ENCODE peak calls at places on chromosomes 13 and 19, in ten cellular contexts. One of them, this sample, is unnamed.

GRCh38 chr13:47135800-47136658 is 239.2 kb upstream of the HTR2A start:
- DNase-seq in AG04450: no peak
- DNase-seq in tibial artery: no peak
- DNase-seq in body of pancreas: peak
- DNase-seq in kidney: no peak
- DNase-seq in esophagus squamous epithelium: no peak
- DNase-seq in hepatocyte: no peak
- DNase-seq in breast epithelium: no peak
- DNase-seq in pancreas: peak
- DNase-seq in adrenal gland: no peak
- DNase-seq in this sample: no peak

GRCh38 chr13:102003848-102004570 is 397.8 kb downstream of the FGF14 start:
- DNase-seq in AG04450: no peak
- DNase-seq in tibial artery: no peak
- DNase-seq in body of pancreas: no peak
- DNase-seq in kidney: no peak
- DNase-seq in esophagus squamous epithelium: no peak
- DNase-seq in hepatocyte: no peak
- DNase-seq in breast epithelium: no peak
- DNase-seq in pancreas: no peak
- DNase-seq in adrenal gland: no peak
- DNase-seq in this sample: no peak

GRCh38 chr13:52127378-52127777 is 1.5 kb downstream of the NEK5 start:
- DNase-seq in AG04450: no peak
- DNase-seq in tibial artery: no peak
- DNase-seq in body of pancreas: no peak
- DNase-seq in kidney: no peak
- DNase-seq in esophagus squamous epithelium: no peak
- DNase-seq in hepatocyte: peak
- DNase-seq in breast epithelium: no peak
- DNase-seq in pancreas: no peak
- DNase-seq in adrenal gland: no peak
- DNase-seq in this sample: no peak

GRCh38 chr19:17469371-17470203 is 737 bp upstream of the SLC27A1 start:
- DNase-seq in AG04450: peak
- DNase-seq in tibial artery: peak
- DNase-seq in body of pancreas: peak
- DNase-seq in kidney: peak
- DNase-seq in esophagus squamous epithelium: peak
- DNase-seq in hepatocyte: peak
- DNase-seq in breast epithelium: peak
- DNase-seq in pancreas: peak
- DNase-seq in adrenal gland: peak
- DNase-seq in this sample: peak

GRCh38 chr19:17829855-17830566 is 8.7 kb upstream of the INSL3 start:
- DNase-seq in AG04450: no peak
- DNase-seq in tibial artery: no peak
- DNase-seq in body of pancreas: peak
- DNase-seq in kidney: peak
- DNase-seq in esophagus squamous epithelium: no peak
- DNase-seq in hepatocyte: peak
- DNase-seq in breast epithelium: no peak
- DNase-seq in pancreas: peak
- DNase-seq in adrenal gland: no peak
- DNase-seq in this sample: no peak

GRCh38 chr19:3365447-3366103 is 808 bp upstream of the NFIC start:
- DNase-seq in AG04450: no peak
- DNase-seq in tibial artery: peak
- DNase-seq in body of pancreas: peak
- DNase-seq in kidney: peak
- DNase-seq in esophagus squamous epithelium: no peak
- DNase-seq in hepatocyte: no peak
- DNase-seq in breast epithelium: peak
- DNase-seq in pancreas: peak
- DNase-seq in adrenal gland: peak
- DNase-seq in this sample: peak

GRCh38 chr19:21468791-21469190 is 36.6 kb upstream of the ZNF429 start:
- DNase-seq in AG04450: no peak
- DNase-seq in tibial artery: no peak
- DNase-seq in body of pancreas: no peak
- DNase-seq in kidney: no peak
- DNase-seq in esophagus squamous epithelium: no peak
- DNase-seq in hepatocyte: no peak
- DNase-seq in breast epithelium: no peak
- DNase-seq in pancreas: no peak
- DNase-seq in adrenal gland: no peak
- DNase-seq in this sample: no peak

GRCh38 chr19:17766543-17767131 is 15.4 kb downstream of the FCHO1 start:
- DNase-seq in AG04450: peak
- DNase-seq in tibial artery: peak
- DNase-seq in body of pancreas: peak
- DNase-seq in kidney: peak
- DNase-seq in esophagus squamous epithelium: no peak
- DNase-seq in hepatocyte: peak
- DNase-seq in breast epithelium: peak
- DNase-seq in pancreas: peak
- DNase-seq in adrenal gland: peak
- DNase-seq in this sample: no peak

GRCh38 chr19:10269333-10270179 is 1.4 kb upstream of the ICAM1 start:
- DNase-seq in AG04450: no peak
- DNase-seq in tibial artery: peak
- DNase-seq in body of pancreas: peak
- DNase-seq in kidney: peak
- DNase-seq in esophagus squamous epithelium: peak
- DNase-seq in hepatocyte: peak
- DNase-seq in breast epithelium: peak
- DNase-seq in pancreas: peak
- DNase-seq in adrenal gland: peak
- DNase-seq in this sample: peak

GRCh38 chr13:36753176-36753575 is 65.8 kb upstream of the RFXAP start:
- DNase-seq in AG04450: no peak
- DNase-seq in tibial artery: no peak
- DNase-seq in body of pancreas: no peak
- DNase-seq in kidney: no peak
- DNase-seq in esophagus squamous epithelium: no peak
- DNase-seq in hepatocyte: no peak
- DNase-seq in breast epithelium: no peak
- DNase-seq in pancreas: no peak
- DNase-seq in adrenal gland: no peak
- DNase-seq in this sample: no peak

GRCh38 chr13:98571955-98572662 is 4.8 kb downstream of the STK24 start:
- DNase-seq in AG04450: no peak
- DNase-seq in tibial artery: no peak
- DNase-seq in body of pancreas: no peak
- DNase-seq in kidney: no peak
- DNase-seq in esophagus squamous epithelium: no peak
- DNase-seq in hepatocyte: peak
- DNase-seq in breast epithelium: no peak
- DNase-seq in pancreas: no peak
- DNase-seq in adrenal gland: no peak
- DNase-seq in this sample: no peak

GRCh38 chr19:23986623-23987022 is 71.9 kb downstream of the ZNF726 start:
- DNase-seq in AG04450: no peak
- DNase-seq in tibial artery: no peak
- DNase-seq in body of pancreas: no peak
- DNase-seq in kidney: no peak
- DNase-seq in esophagus squamous epithelium: no peak
- DNase-seq in hepatocyte: no peak
- DNase-seq in breast epithelium: no peak
- DNase-seq in pancreas: no peak
- DNase-seq in adrenal gland: no peak
- DNase-seq in this sample: no peak
- H3K27ac ChIP-seq in AG04450: no peak
- H3K27ac ChIP-seq in tibial artery: no peak
- H3K27ac ChIP-seq in body of pancreas: no peak
- H3K27ac ChIP-seq in kidney: no peak
- H3K27ac ChIP-seq in esophagus squamous epithelium: no peak
- H3K27ac ChIP-seq in hepatocyte: no peak
- H3K27ac ChIP-seq in breast epithelium: no peak
- H3K27ac ChIP-seq in pancreas: no peak
- H3K27ac ChIP-seq in adrenal gland: no peak
- H3K27ac ChIP-seq in this sample: no peak

GRCh38 chr19:35347930-35348298 is 212 bp downstream of the FFAR1 start:
- DNase-seq in AG04450: no peak
- DNase-seq in tibial artery: no peak
- DNase-seq in body of pancreas: no peak
- DNase-seq in kidney: no peak
- DNase-seq in esophagus squamous epithelium: no peak
- DNase-seq in hepatocyte: no peak
- DNase-seq in breast epithelium: peak
- DNase-seq in pancreas: no peak
- DNase-seq in adrenal gland: no peak
- DNase-seq in this sample: peak

GRCh38 chr19:35344511-35345031 is 3.1 kb upstream of the FFAR1 start:
- DNase-seq in AG04450: no peak
- DNase-seq in tibial artery: peak
- DNase-seq in body of pancreas: peak
- DNase-seq in kidney: peak
- DNase-seq in esophagus squamous epithelium: no peak
- DNase-seq in hepatocyte: no peak
- DNase-seq in breast epithelium: peak
- DNase-seq in pancreas: no peak
- DNase-seq in adrenal gland: no peak
- DNase-seq in this sample: peak

GRCh38 chr19:35346193-35347052 is 1.3 kb upstream of the FFAR1 start:
- DNase-seq in AG04450: no peak
- DNase-seq in tibial artery: peak
- DNase-seq in body of pancreas: peak
- DNase-seq in kidney: peak
- DNase-seq in esophagus squamous epithelium: no peak
- DNase-seq in hepatocyte: no peak
- DNase-seq in breast epithelium: peak
- DNase-seq in pancreas: no peak
- DNase-seq in adrenal gland: no peak
- DNase-seq in this sample: peak

GRCh38 chr19:35347171-35347929 is at the start of gene FFAR1:
- DNase-seq in AG04450: no peak
- DNase-seq in tibial artery: peak
- DNase-seq in body of pancreas: peak
- DNase-seq in kidney: peak
- DNase-seq in esophagus squamous epithelium: no peak
- DNase-seq in hepatocyte: no peak
- DNase-seq in breast epithelium: peak
- DNase-seq in pancreas: no peak
- DNase-seq in adrenal gland: no peak
- DNase-seq in this sample: peak

DNA sequence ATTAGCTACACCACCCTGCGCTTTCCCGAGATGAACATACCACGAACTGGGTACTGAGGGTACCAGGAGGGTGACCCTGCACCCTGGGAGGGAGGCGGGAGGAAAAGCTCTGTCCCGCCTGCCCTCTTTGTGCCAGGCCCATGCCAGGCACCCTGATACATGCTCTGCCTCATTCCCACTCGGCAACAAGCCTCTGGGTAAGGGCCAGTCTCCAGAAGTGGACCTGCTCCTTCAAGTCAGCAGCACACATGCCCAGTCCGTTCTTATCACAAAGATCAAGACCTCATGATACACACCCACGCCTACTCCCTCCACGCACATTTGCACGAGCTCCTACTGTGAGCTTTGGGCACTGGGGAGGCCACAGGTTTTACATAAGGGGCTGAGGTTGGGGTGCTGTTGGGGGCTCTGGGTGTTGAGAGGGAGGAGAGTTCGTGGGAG is 2.0 kb upstream of the FFAR1 start:
- DNase-seq in AG04450: no peak
- DNase-seq in tibial artery: peak
- DNase-seq in body of pancreas: peak
- DNase-seq in kidney: no peak
- DNase-seq in esophagus squamous epithelium: no peak
- DNase-seq in hepatocyte: no peak
- DNase-seq in breast epithelium: peak
- DNase-seq in pancreas: no peak
- DNase-seq in adrenal gland: no peak
- DNase-seq in this sample: peak
- H3K27ac ChIP-seq in AG04450: no peak
- H3K27ac ChIP-seq in tibial artery: no peak
- H3K27ac ChIP-seq in body of pancreas: no peak
- H3K27ac ChIP-seq in kidney: no peak
- H3K27ac ChIP-seq in esophagus squamous epithelium: no peak
- H3K27ac ChIP-seq in hepatocyte: no peak
- H3K27ac ChIP-seq in breast epithelium: no peak
- H3K27ac ChIP-seq in pancreas: no peak
- H3K27ac ChIP-seq in adrenal gland: no peak
- H3K27ac ChIP-seq in this sample: no peak

DNA sequence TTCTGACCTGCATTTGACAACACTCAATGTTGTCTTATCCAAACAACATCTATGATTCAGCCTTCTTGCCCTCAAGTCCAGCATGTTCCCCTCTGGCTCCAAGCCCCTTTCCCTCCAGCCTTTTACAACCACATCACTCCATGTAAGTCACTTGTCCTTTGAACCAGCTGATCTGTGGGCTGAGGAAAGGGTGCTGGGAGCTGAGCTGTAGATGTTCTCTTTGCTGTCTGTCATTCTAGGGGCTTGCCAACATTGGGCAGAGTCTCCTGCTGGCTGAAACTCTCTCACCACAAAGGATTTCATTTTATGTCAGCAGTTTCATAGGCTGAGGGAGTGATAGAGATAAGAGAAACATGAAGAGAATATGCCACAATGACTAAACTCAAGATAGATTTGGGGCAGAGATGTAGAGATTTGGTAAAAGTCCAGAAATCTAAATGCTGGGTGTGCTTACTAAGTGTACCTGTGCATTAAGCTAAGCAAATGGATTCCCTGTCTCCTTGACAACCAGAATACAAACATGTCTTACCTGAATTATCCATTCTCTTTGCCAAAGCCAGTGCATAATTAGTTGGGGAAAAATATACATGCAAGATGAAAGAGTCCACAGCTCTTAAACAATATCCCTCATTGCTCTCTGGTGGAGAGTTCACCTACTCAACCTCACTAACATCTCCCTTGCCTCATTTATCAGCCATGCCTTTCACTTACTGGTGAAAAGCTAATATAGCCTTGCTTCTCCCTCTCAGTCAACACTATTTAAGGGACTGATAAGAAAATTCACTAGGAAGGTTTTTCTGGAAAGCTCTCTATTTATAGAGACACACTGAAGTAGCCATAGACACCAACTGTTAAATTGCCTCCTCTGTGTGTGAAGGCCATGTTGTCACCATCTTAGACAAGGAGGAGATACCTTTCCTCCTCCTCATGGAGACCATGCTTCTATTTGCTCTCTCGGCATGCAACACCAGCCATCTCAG is 175.5 kb upstream of the SERP2 start:
- DNase-seq in AG04450: no peak
- DNase-seq in tibial artery: no peak
- DNase-seq in body of pancreas: no peak
- DNase-seq in kidney: no peak
- DNase-seq in esophagus squamous epithelium: no peak
- DNase-seq in hepatocyte: no peak
- DNase-seq in breast epithelium: no peak
- DNase-seq in pancreas: no peak
- DNase-seq in adrenal gland: no peak
- DNase-seq in this sample: no peak
- H3K27ac ChIP-seq in AG04450: no peak
- H3K27ac ChIP-seq in tibial artery: no peak
- H3K27ac ChIP-seq in body of pancreas: no peak
- H3K27ac ChIP-seq in kidney: no peak
- H3K27ac ChIP-seq in esophagus squamous epithelium: peak
- H3K27ac ChIP-seq in hepatocyte: no peak
- H3K27ac ChIP-seq in breast epithelium: no peak
- H3K27ac ChIP-seq in pancreas: no peak
- H3K27ac ChIP-seq in adrenal gland: no peak
- H3K27ac ChIP-seq in this sample: no peak

GRCh38 chr13:34748561-34748960 is 193.5 kb upstream of the NBEA start:
- DNase-seq in AG04450: no peak
- DNase-seq in tibial artery: no peak
- DNase-seq in body of pancreas: no peak
- DNase-seq in kidney: no peak
- DNase-seq in esophagus squamous epithelium: no peak
- DNase-seq in hepatocyte: no peak
- DNase-seq in breast epithelium: no peak
- DNase-seq in pancreas: no peak
- DNase-seq in adrenal gland: no peak
- DNase-seq in this sample: no peak
- H3K27ac ChIP-seq in AG04450: no peak
- H3K27ac ChIP-seq in tibial artery: no peak
- H3K27ac ChIP-seq in body of pancreas: peak
- H3K27ac ChIP-seq in kidney: peak
- H3K27ac ChIP-seq in esophagus squamous epithelium: no peak
- H3K27ac ChIP-seq in hepatocyte: peak
- H3K27ac ChIP-seq in breast epithelium: peak
- H3K27ac ChIP-seq in pancreas: peak
- H3K27ac ChIP-seq in adrenal gland: no peak
- H3K27ac ChIP-seq in this sample: peak

This sample was measured in coronary artery.